ENCODE peak calls at places on chromosomes 12 and 14, in five cellular contexts. X is NCI-H460, N is T47D, P is K562, L is brain microvascular endothelial cell. M is an unnamed sample.

GRCh38 chr12:113135178-113136127 is at the start of gene RASAL1:
- DNase-seq in L (no peak), X (peak; percentile 69), P (peak; percentile 85), N (peak; percentile 93), M (peak; percentile 90)

GRCh38 chr14:101109981-101110728 is 206.6 kb upstream of the RTL1 start:
- DNase-seq in N (peak; percentile 9), P (no peak), L (no peak), X (no peak), M (no peak)

GRCh38 chr12:72276212-72276865 is 4.2 kb downstream of the TRHDE start:
- DNase-seq in P (no peak), X (no peak), N (peak; percentile 16), L (no peak), M (no peak)

GRCh38 chr14:32594766-32595165 is 265.7 kb downstream of the AKAP6 start:
- DNase-seq in L (peak; percentile 56), X (no peak), P (no peak), N (no peak), M (no peak)

GRCh38 chr14:88791629-88792571 is 853 bp downstream of the EML5 start:
- DNase-seq in X (no peak), P (no peak), L (no peak), N (no peak), M (peak; percentile 5)

GRCh38 chr14:101781240-101782061 is 19.9 kb downstream of the PPP2R5C start:
- DNase-seq in P (no peak), X (no peak), L (no peak), N (no peak), M (no peak)

GRCh38 chr14:97270308-97270707 is 473.1 kb downstream of the VRK1 start:
- DNase-seq in P (no peak), L (no peak), X (no peak), N (no peak), M (no peak)

GRCh38 chr12:66804555-66804954 is 125.7 kb upstream of the GRIP1 start:
- DNase-seq in N (no peak), L (no peak), P (no peak), X (no peak), M (no peak)

GRCh38 chr14:93337143-93337753 is 4.4 kb upstream of the BTBD7 start:
- DNase-seq in L (no peak), X (no peak), P (no peak), N (no peak), M (no peak)

GRCh38 chr14:69519253-69519661 is 34.7 kb downstream of the PLEKHD1 start:
- DNase-seq in N (no peak), P (no peak), L (no peak), X (no peak), M (no peak)

GRCh38 chr14:74586681-74587362 is 25.2 kb downstream of the LTBP2 start:
- DNase-seq in X (no peak), P (no peak), L (no peak), N (no peak), M (no peak)

GRCh38 chr14:56244138-56244789 is 126.1 kb downstream of the PELI2 start:
- DNase-seq in L (peak; percentile 23), X (peak; percentile 87), N (no peak), P (no peak), M (no peak)